ENCODE peak calls at places on chromosomes 13 and 19, in eight cellular contexts. K is GM12865; P is breast epithelium; H is neural crest cell; O is tibial nerve; V is CD8-positive, alpha-beta T cell; T is GM06990; W is esophagus squamous epithelium. C is an unnamed sample.

GRCh38 chr13:109954441-109954840 is 168.1 kb upstream of the IRS2 start:
- DNase-seq in H (no peak), W (no peak), V (no peak), O (no peak), T (no peak), P (no peak), K (no peak), C (no peak)

GRCh38 chr13:75771818-75772217 is 135.7 kb downstream of the LMO7 start:
- DNase-seq in H (no peak), K (no peak), P (no peak), T (no peak), W (no peak), O (no peak), V (no peak), C (no peak)

GRCh38 chr13:26133286-26133685 is 81.5 kb upstream of the SHISA2 start:
- DNase-seq in V (no peak), H (no peak), K (no peak), W (no peak), T (no peak), P (no peak), O (no peak), C (no peak)

GRCh38 chr13:46124967-46125933 is 20.4 kb upstream of the CPB2 start:
- DNase-seq in P (no peak), V (no peak), H (no peak), T (no peak), K (peak), O (no peak), W (no peak), C (no peak)

GRCh38 chr19:42053037-42053935 is 16.7 kb downstream of the GRIK5 start:
- DNase-seq in T (no peak), H (no peak), W (no peak), V (no peak), K (no peak), O (no peak), P (no peak), C (no peak)

GRCh38 chr19:49357186-49357585 is 5.0 kb downstream of the TEAD2 start:
- DNase-seq in K (no peak), T (no peak), V (no peak), O (no peak), H (no peak), W (no peak), P (no peak), C (no peak)

GRCh38 chr13:113857531-113858195 is 6.2 kb downstream of the GAS6 start:
- DNase-seq in H (no peak), K (no peak), O (no peak), W (no peak), T (no peak), P (peak), V (no peak), C (no peak)

GRCh38 chr19:35495107-35496064 is 5.1 kb upstream of the KRTDAP start:
- DNase-seq in T (peak), P (peak), O (no peak), V (peak), K (peak), W (no peak), H (peak), C (peak)

GRCh38 chr13:21799671-21800070 is 128.8 kb downstream of the FGF9 start:
- DNase-seq in H (no peak), W (no peak), O (no peak), T (no peak), K (no peak), V (no peak), P (no peak), C (no peak)

GRCh38 chr19:39093761-39094160 is 9.6 kb downstream of the ACP7 start:
- DNase-seq in W (no peak), V (no peak), T (no peak), O (no peak), P (no peak), K (no peak), H (no peak), C (no peak)

GRCh38 chr13:93116809-93117208 is 109.8 kb upstream of the GPC6 start:
- DNase-seq in H (no peak), K (no peak), V (no peak), T (no peak), W (no peak), P (no peak), O (no peak), C (no peak)

GRCh38 chr13:24692541-24692940 is 12.3 kb downstream of the ATP12A start:
- DNase-seq in O (no peak), H (no peak), K (no peak), W (no peak), P (no peak), V (no peak), T (no peak), C (no peak)

GRCh38 chr13:36819811-36820140 is 754 bp downstream of the RFXAP start:
- DNase-seq in W (no peak), H (no peak), O (no peak), V (peak), T (no peak), K (peak), P (no peak), C (no peak)

GRCh38 chr19:41914191-41914834 is 13.9 kb downstream of the ERFL start:
- DNase-seq in T (no peak), V (no peak), W (no peak), H (no peak), K (no peak), O (no peak), P (no peak), C (no peak)

GRCh38 chr13:113452942-113453901 is at the start of gene ADPRHL1:
- DNase-seq in H (no peak), T (no peak), W (no peak), V (no peak), K (no peak), O (no peak), P (peak), C (no peak)

GRCh38 chr13:32537580-32538233 is 888 bp downstream of the N4BP2L2 start:
- DNase-seq in P (no peak), W (no peak), K (no peak), T (no peak), V (peak), H (peak), O (no peak), C (no peak)

GRCh38 chr19:39506598-39506943 is 7.8 kb downstream of the DLL3 start:
- DNase-seq in P (no peak), W (no peak), V (no peak), O (no peak), K (no peak), T (no peak), H (no peak), C (no peak)

GRCh38 chr13:73230714-73231113 is 171.9 kb downstream of the KLF5 start:
- DNase-seq in O (no peak), T (no peak), H (no peak), K (peak), W (no peak), P (no peak), V (peak), C (no peak)

GRCh38 chr19:19997656-19998268 is 41.5 kb downstream of the ZNF682 start:
- DNase-seq in P (peak), O (no peak), V (peak), H (peak), W (no peak), T (no peak), K (peak), C (no peak)

GRCh38 chr13:76832258-76832988 is 53.8 kb downstream of the KCTD12 start:
- DNase-seq in H (no peak), P (no peak), K (no peak), T (no peak), V (no peak), W (no peak), O (no peak), C (no peak)

GRCh38 chr19:20273951-20274578 is 107.1 kb downstream of the ZNF486 start:
- DNase-seq in H (no peak), P (no peak), V (no peak), W (no peak), T (no peak), K (no peak), O (no peak), C (no peak)

GRCh38 chr19:3604227-3604986 is 2.3 kb downstream of the TBXA2R start:
- DNase-seq in O (no peak), W (no peak), H (no peak), V (no peak), P (no peak), T (no peak), K (no peak), C (no peak)

GRCh38 chr19:35533822-35534521 is 716 bp downstream of the GAPDHS start:
- DNase-seq in V (peak), H (no peak), K (peak), W (no peak), T (peak), O (no peak), P (no peak), C (no peak)

GRCh38 chr13:49248433-49249002 is 793 bp downstream of the CDADC1 start:
- DNase-seq in V (no peak), T (no peak), K (peak), P (no peak), H (no peak), W (no peak), O (no peak), C (no peak)

GRCh38 chr19:1363599-1363998 is 20.1 kb upstream of the NDUFS7 start:
- DNase-seq in P (no peak), T (no peak), V (peak), W (no peak), K (no peak), O (no peak), H (no peak), C (no peak)

GRCh38 chr19:1365964-1366695 is 17.6 kb upstream of the NDUFS7 start:
- DNase-seq in P (no peak), H (no peak), T (no peak), K (no peak), W (no peak), V (no peak), O (no peak), C (no peak)

GRCh38 chr19:1365306-1365963 is 18.3 kb upstream of the NDUFS7 start:
- DNase-seq in W (no peak), O (no peak), V (no peak), H (no peak), T (no peak), P (no peak), K (no peak), C (no peak)

GRCh38 chr19:1362385-1363257 is 21.1 kb upstream of the NDUFS7 start:
- DNase-seq in P (no peak), W (no peak), O (no peak), K (no peak), H (no peak), V (no peak), T (no peak), C (no peak)

GRCh38 chr19:1364070-1364719 is 19.5 kb upstream of the NDUFS7 start:
- DNase-seq in P (no peak), O (no peak), V (peak), W (no peak), H (no peak), K (no peak), T (no peak), C (no peak)
- TF ChIP-seq CTCF in P (peak), O (no peak), V (peak), W (no peak), H (peak), K (no peak), T (peak), C (peak)

GRCh38 chr19:17999685-18000479 is 8.1 kb upstream of the ARRDC2 start:
- DNase-seq in W (no peak), P (no peak), H (no peak), K (no peak), V (no peak), O (no peak), T (no peak), C (no peak)
- TF ChIP-seq CTCF in W (no peak), P (no peak), H (no peak), K (no peak), V (no peak), O (no peak), T (no peak), C (no peak)

DNA sequence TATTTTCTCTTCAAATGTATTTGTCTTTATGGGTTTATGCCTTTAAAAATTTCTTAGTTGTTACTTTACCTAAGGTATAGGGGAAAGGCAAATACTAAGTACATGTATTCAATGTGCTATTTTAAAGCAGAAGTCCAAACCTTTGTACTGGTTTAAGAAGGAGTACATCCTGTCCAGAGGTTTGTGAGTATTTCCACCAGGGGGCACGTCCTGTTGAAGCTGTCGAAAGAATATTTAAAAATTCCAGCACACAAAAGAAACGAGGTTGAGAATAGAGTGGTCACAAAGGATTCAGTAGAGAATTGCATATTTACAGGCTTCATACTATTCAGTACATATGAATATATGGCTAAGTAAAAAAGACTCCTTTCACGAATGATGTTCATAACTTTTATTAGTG is 59.8 kb downstream of the URI1 start:
- DNase-seq in H (no peak), W (no peak), K (peak), O (no peak), T (no peak), P (no peak), V (no peak), C (no peak)
- TF ChIP-seq CTCF in H (peak), W (no peak), K (no peak), O (no peak), T (peak), P (no peak), V (no peak), C (no peak)

DNA sequence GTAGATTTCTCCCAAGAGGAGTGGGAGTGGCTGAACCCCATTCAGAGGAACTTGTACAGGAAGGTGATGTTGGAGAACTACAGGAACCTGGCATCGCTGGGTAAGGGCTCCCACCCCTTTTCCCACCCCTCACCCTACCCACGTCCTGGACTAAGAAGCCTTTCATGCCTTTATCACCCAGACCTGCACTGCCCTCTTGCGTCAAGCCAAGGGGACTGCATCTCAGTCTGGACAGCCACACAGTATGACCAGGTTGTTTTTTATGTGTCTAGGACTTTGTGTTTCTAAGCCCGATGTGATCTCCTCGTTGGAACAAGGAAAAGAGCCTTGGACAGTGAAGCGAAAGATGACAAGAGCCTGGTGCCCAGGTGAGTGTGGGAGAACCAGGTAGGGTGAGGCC is 8.8 kb downstream of the ZFP28 start:
- DNase-seq in P (no peak), W (no peak), K (no peak), V (no peak), T (no peak), O (no peak), H (no peak), C (no peak)
- TF ChIP-seq CTCF in P (no peak), W (no peak), K (peak), V (no peak), T (no peak), O (no peak), H (no peak), C (no peak)

GRCh38 chr13:99730403-99730802 is 229.1 kb downstream of the TM9SF2 start:
- DNase-seq in K (no peak), W (no peak), V (no peak), T (no peak), O (no peak), P (no peak), H (no peak), C (no peak)

GRCh38 chr13:99734013-99734693 is 232.9 kb downstream of the TM9SF2 start:
- DNase-seq in O (no peak), T (no peak), W (no peak), V (no peak), K (no peak), P (no peak), H (no peak), C (no peak)

GRCh38 chr13:99736541-99736940 is 235.0 kb downstream of the ZIC5 start:
- DNase-seq in K (no peak), H (no peak), T (no peak), V (no peak), O (no peak), W (no peak), P (no peak), C (no peak)

GRCh38 chr13:99731747-99732146 is 230.5 kb downstream of the TM9SF2 start:
- DNase-seq in O (no peak), K (no peak), T (no peak), W (no peak), V (no peak), H (no peak), P (no peak), C (no peak)

GRCh38 chr13:99733346-99733745 is 232.1 kb downstream of the TM9SF2 start:
- DNase-seq in V (no peak), H (no peak), W (no peak), O (no peak), K (no peak), T (no peak), P (no peak), C (no peak)
- TF ChIP-seq CTCF in V (no peak), H (no peak), W (no peak), O (no peak), K (no peak), T (no peak), P (no peak), C (no peak)

C was measured in AG09319.